ENCODE peak calls at places on chromosomes 13 and 19, in ten cellular contexts. X is GM12878, G is GM03348, R is GM12865, V is C1 segment of cervical spinal cord, Z is left colon, L is left lung, A is NCI-H748 treated with DMSO at 0.1 percent for 48 hours, J is A673, T is T-cell. P is an unnamed sample.

GRCh38 chr19:5141278-5141925 is 172.5 kb downstream of the KDM4B start:
- DNase-seq in A (no peak), X (no peak), T (no peak), L (peak), Z (no peak), G (no peak), J (no peak), V (no peak), R (no peak), P (no peak)

GRCh38 chr13:45242070-45242469 is 41.2 kb upstream of the KCTD4 start:
- DNase-seq in G (peak), V (no peak), L (no peak), Z (no peak), J (peak), R (no peak), X (no peak), A (no peak), T (no peak), P (no peak)

GRCh38 chr19:41936416-41936850 is 8.2 kb upstream of the ERFL start:
- DNase-seq in L (no peak), J (no peak), Z (no peak), X (no peak), R (no peak), V (no peak), T (no peak), G (peak), A (no peak), P (no peak)

GRCh38 chr19:495440-496332 is 600 bp upstream of the MADCAM1 start:
- DNase-seq in Z (no peak), J (peak), X (no peak), R (peak), V (no peak), G (peak), A (no peak), L (peak), T (peak), P (peak)

GRCh38 chr19:4369888-4370260 is 26.5 kb downstream of the MPND start:
- DNase-seq in R (peak), L (peak), J (peak), G (no peak), T (peak), Z (peak), V (peak), A (no peak), X (no peak), P (no peak)

GRCh38 chr13:41458939-41459753 is 1.8 kb downstream of the RGCC start:
- DNase-seq in A (peak), J (peak), R (peak), Z (peak), L (no peak), T (peak), V (no peak), G (peak), X (no peak), P (no peak)

GRCh38 chr13:69857188-69857821 is 250.3 kb upstream of the ATXN8OS start:
- DNase-seq in V (no peak), R (peak), J (peak), T (no peak), X (peak), L (no peak), G (peak), A (peak), Z (no peak), P (no peak)

GRCh38 chr13:99037756-99038155 is 59.9 kb upstream of the DOCK9 start:
- DNase-seq in V (no peak), L (no peak), A (no peak), J (no peak), G (no peak), Z (no peak), T (no peak), R (no peak), X (no peak), P (no peak)

GRCh38 chr19:21256722-21257121 is 72.5 kb downstream of the ZNF708 start:
- DNase-seq in R (no peak), X (no peak), J (peak), L (no peak), V (no peak), Z (no peak), T (no peak), A (no peak), G (peak), P (no peak)

GRCh38 chr13:49371943-49372636 is 71.8 kb downstream of the CAB39L start:
- DNase-seq in A (no peak), Z (no peak), G (no peak), T (peak), L (no peak), V (no peak), X (no peak), J (no peak), R (peak), P (no peak)

GRCh38 chr19:49882643-49883042 is 5.1 kb downstream of the TBC1D17 start:
- DNase-seq in Z (no peak), A (no peak), L (peak), J (no peak), G (no peak), V (no peak), R (no peak), X (no peak), T (no peak), P (no peak)

GRCh38 chr19:10644351-10645007 is 9.7 kb upstream of the ILF3 start:
- DNase-seq in A (no peak), V (peak), G (peak), R (peak), J (peak), Z (peak), T (peak), X (no peak), L (peak), P (peak)

GRCh38 chr19:395467-395866 is 13.5 kb downstream of the C2CD4C start:
- DNase-seq in T (no peak), J (no peak), L (no peak), V (no peak), Z (no peak), G (no peak), R (no peak), X (no peak), A (no peak), P (no peak)

GRCh38 chr19:22620912-22621311 is 13.2 kb upstream of the ZNF492 start:
- DNase-seq in A (no peak), J (no peak), T (no peak), R (no peak), G (no peak), X (no peak), V (no peak), Z (no peak), L (no peak), P (no peak)

GRCh38 chr19:55688422-55689218 is 13.6 kb downstream of the EPN1 start:
- DNase-seq in A (no peak), R (no peak), T (no peak), J (no peak), V (no peak), L (peak), Z (peak), G (no peak), X (no peak), P (no peak)

GRCh38 chr13:77319536-77319935 is 7.4 kb downstream of the MYCBP2 start:
- DNase-seq in A (no peak), T (no peak), J (no peak), V (no peak), R (no peak), X (no peak), L (no peak), Z (no peak), G (no peak), P (no peak)

P was measured in type B pancreatic cell.